ENCODE peak calls at places on chromosome 5, in ten cellular contexts. K, S, Q, M, L, I, Y, C, E and X are unnamed samples.

GRCh38 chr5:472076-472655 is 29.2 kb downstream of the EXOC3 start:
- DNase-seq in K (no peak), S (no peak), Q (no peak), M (no peak), L (peak), I (peak), Y (no peak), C (peak), E (peak), X (peak)

GRCh38 chr5:27316283-27316675 is 277.9 kb upstream of the CDH9 start:
- DNase-seq in K (peak), S (no peak), Q (peak), M (peak), L (no peak), I (no peak), Y (no peak), C (peak), E (peak), X (peak)

GRCh38 chr5:150066436-150066835 is 19.9 kb downstream of the CSF1R start:
- DNase-seq in K (no peak), S (no peak), Q (no peak), M (no peak), L (no peak), I (no peak), Y (no peak), C (no peak), E (no peak), X (no peak)

GRCh38 chr5:128083033-128083810 is at the start of gene SLC12A2:
- DNase-seq in K (peak), S (peak), Q (peak), M (peak), L (peak), I (peak), Y (peak), C (peak), E (peak), X (peak)

GRCh38 chr5:172179032-172179989 is 8.7 kb downstream of the STK10 start:
- DNase-seq in K (no peak), S (no peak), Q (no peak), M (peak), L (no peak), I (no peak), Y (no peak), C (peak), E (no peak), X (peak)

GRCh38 chr5:10671041-10672008 is 89.7 kb downstream of the DAP start:
- DNase-seq in K (no peak), S (no peak), Q (no peak), M (no peak), L (no peak), I (no peak), Y (no peak), C (no peak), E (no peak), X (no peak)

GRCh38 chr5:172902497-172903472 is 56.4 kb upstream of the RPL26L1 start:
- DNase-seq in K (peak), S (peak), Q (peak), M (peak), L (peak), I (peak), Y (peak), C (peak), E (no peak), X (peak)

GRCh38 chr5:73706963-73707362 is 81.0 kb downstream of the ARHGEF28 start:
- DNase-seq in K (peak), S (no peak), Q (no peak), M (peak), L (no peak), I (no peak), Y (no peak), C (no peak), E (no peak), X (no peak)

GRCh38 chr5:55222061-55222818 is 4.9 kb downstream of the MCIDAS start:
- DNase-seq in K (no peak), S (no peak), Q (no peak), M (no peak), L (no peak), I (no peak), Y (no peak), C (no peak), E (no peak), X (no peak)

GRCh38 chr5:159313197-159313596 is 17.1 kb downstream of the IL12B start:
- DNase-seq in K (no peak), S (no peak), Q (no peak), M (no peak), L (no peak), I (no peak), Y (no peak), C (no peak), E (no peak), X (no peak)

GRCh38 chr5:137733011-137733410 is 2.9 kb downstream of the KLHL3 start:
- DNase-seq in K (peak), S (no peak), Q (no peak), M (peak), L (no peak), I (no peak), Y (no peak), C (peak), E (no peak), X (no peak)

GRCh38 chr5:6397536-6398269 is 19.4 kb upstream of the MED10 start:
- DNase-seq in K (no peak), S (no peak), Q (no peak), M (no peak), L (no peak), I (no peak), Y (no peak), C (no peak), E (no peak), X (no peak)

GRCh38 chr5:73747696-73748380 is 121.8 kb downstream of the ARHGEF28 start:
- DNase-seq in K (no peak), S (no peak), Q (no peak), M (no peak), L (no peak), I (no peak), Y (no peak), C (no peak), E (no peak), X (no peak)

GRCh38 chr5:36200513-36200912 is 41.2 kb downstream of the NADK2 start:
- DNase-seq in K (peak), S (no peak), Q (no peak), M (peak), L (no peak), I (no peak), Y (no peak), C (peak), E (peak), X (no peak)

GRCh38 chr5:138461343-138462125 is 3.7 kb upstream of the EGR1 start:
- DNase-seq in K (peak), S (no peak), Q (peak), M (peak), L (peak), I (no peak), Y (no peak), C (peak), E (peak), X (peak)

GRCh38 chr5:128534729-128535128 is 3.3 kb downstream of the FBN2 start:
- DNase-seq in K (peak), S (no peak), Q (no peak), M (peak), L (no peak), I (no peak), Y (no peak), C (peak), E (no peak), X (peak)

GRCh38 chr5:657570-657969 is 35.6 kb downstream of the TPPP start:
- DNase-seq in K (peak), S (no peak), Q (peak), M (peak), L (no peak), I (no peak), Y (no peak), C (peak), E (no peak), X (peak)

GRCh38 chr5:39780341-39780740 is 355.6 kb upstream of the DAB2 start:
- DNase-seq in K (peak), S (no peak), Q (no peak), M (peak), L (no peak), I (no peak), Y (no peak), C (peak), E (no peak), X (peak)

GRCh38 chr5:155699385-155699784 is 627.6 kb upstream of the SGCD start:
- DNase-seq in K (no peak), S (no peak), Q (no peak), M (no peak), L (no peak), I (no peak), Y (no peak), C (no peak), E (peak), X (no peak)

GRCh38 chr5:156471893-156472292 is 144.9 kb downstream of the SGCD start:
- DNase-seq in K (no peak), S (no peak), Q (no peak), M (no peak), L (no peak), I (no peak), Y (no peak), C (no peak), E (no peak), X (no peak)

DNA sequence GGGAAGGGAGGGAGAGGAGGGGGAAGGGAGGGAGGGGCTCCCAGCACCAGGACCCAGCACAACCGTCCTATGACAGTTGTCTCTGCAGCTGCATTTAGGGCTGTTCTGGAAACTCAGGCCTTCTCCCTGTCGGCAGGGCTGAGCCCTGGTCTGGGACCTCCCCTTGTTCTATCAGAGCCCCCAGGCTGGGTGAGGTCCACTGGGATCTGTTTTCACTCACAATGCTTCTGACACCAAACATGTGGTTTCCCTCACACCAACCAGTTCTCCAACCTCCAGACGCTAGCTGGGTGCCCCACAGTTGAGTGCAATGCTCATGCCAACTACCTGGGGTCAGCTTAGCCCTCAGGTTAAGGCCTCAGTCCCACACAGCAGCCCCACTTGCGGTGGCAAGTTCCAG is 13.7 kb downstream of the ADAMTS2 start:
- DNase-seq in K (no peak), S (no peak), Q (no peak), M (no peak), L (no peak), I (no peak), Y (no peak), C (no peak), E (no peak), X (peak)
- TF ChIP-seq CTCF in K (no peak), S (no peak), Q (no peak), M (no peak), L (no peak), I (no peak), Y (no peak), C (no peak), E (no peak), X (no peak)

GRCh38 chr5:148336704-148337435 is 1.5 kb downstream of the SPINK9 start:
- DNase-seq in K (peak), S (no peak), Q (no peak), M (no peak), L (no peak), I (no peak), Y (no peak), C (no peak), E (peak), X (peak)
- H3K4me3 ChIP-seq in K (no peak), S (no peak), Q (no peak), M (no peak), L (no peak), I (no peak), Y (no peak), C (no peak), E (no peak), X (no peak)

GRCh38 chr5:13478831-13479465 is 465.5 kb downstream of the DNAH5 start:
- DNase-seq in K (peak), S (no peak), Q (peak), M (peak), L (peak), I (no peak), Y (no peak), C (peak), E (peak), X (peak)
- TF ChIP-seq CTCF in K (peak), S (no peak), Q (peak), M (peak), L (no peak), I (peak), Y (peak), C (peak), E (peak), X (peak)

DNA sequence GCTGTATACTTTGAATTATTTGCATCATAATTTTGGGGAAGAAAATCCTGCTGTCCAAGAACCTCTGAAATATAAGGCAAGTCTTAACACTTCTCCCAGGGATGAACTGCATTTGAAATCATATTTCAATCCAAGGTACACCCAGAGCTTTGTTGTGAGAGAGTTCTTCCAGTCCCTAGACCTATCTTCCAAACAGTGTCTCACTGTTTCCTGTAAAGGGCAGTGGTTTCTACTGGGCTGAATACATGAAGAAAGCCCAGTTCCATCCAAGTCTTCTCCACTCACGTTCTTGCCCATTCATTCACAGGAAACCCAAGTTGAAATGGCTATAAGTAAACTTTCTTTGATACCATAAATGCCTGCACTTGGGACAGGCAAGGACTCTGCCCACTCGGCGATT is 108.3 kb upstream of the LHFPL2 start:
- DNase-seq in K (no peak), S (no peak), Q (no peak), M (no peak), L (no peak), I (no peak), Y (no peak), C (no peak), E (no peak), X (no peak)
- H3K4me3 ChIP-seq in K (no peak), S (no peak), Q (no peak), M (no peak), L (no peak), I (no peak), Y (no peak), C (no peak), E (no peak), X (no peak)

GRCh38 chr5:42908086-42908485 is 96.4 kb upstream of the SELENOP start:
- DNase-seq in K (no peak), S (no peak), Q (no peak), M (no peak), L (no peak), I (no peak), Y (no peak), C (no peak), E (no peak), X (no peak)
- TF ChIP-seq CTCF in K (no peak), S (no peak), Q (no peak), M (no peak), L (no peak), I (no peak), Y (no peak), C (no peak), E (no peak), X (no peak)

GRCh38 chr5:108001222-108001621 is 330.5 kb upstream of the EFNA5 start:
- DNase-seq in K (no peak), S (no peak), Q (no peak), M (no peak), L (no peak), I (no peak), Y (no peak), C (no peak), E (no peak), X (no peak)

GRCh38 chr5:107997338-107997979 is 326.7 kb upstream of the EFNA5 start:
- DNase-seq in K (peak), S (no peak), Q (no peak), M (peak), L (no peak), I (no peak), Y (peak), C (peak), E (no peak), X (no peak)

DNA sequence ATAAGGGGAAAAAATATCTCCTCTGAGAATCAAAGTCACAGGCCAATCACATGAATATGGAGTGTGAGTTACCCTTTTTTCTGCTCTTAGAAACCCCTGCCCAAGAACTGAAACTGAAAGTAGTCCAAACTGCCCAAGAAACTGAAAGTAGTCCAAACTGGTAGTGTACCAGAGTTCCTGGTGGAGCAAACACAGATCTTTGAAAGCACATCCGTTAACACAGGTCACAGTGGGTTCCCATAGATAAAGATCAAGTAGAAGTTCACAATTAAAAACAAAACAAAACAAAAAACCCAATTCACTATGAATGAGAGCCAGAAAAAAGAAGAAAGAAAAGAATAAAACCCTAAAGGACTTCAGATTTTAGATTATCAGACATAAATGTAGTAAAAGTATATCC is 332.4 kb upstream of the EFNA5 start:
- DNase-seq in K (no peak), S (no peak), Q (peak), M (peak), L (no peak), I (no peak), Y (peak), C (peak), E (peak), X (peak)
- H3K4me3 ChIP-seq in K (no peak), S (peak), Q (peak), M (peak), L (no peak), I (peak), Y (no peak), C (no peak), E (no peak), X (peak)

DNA sequence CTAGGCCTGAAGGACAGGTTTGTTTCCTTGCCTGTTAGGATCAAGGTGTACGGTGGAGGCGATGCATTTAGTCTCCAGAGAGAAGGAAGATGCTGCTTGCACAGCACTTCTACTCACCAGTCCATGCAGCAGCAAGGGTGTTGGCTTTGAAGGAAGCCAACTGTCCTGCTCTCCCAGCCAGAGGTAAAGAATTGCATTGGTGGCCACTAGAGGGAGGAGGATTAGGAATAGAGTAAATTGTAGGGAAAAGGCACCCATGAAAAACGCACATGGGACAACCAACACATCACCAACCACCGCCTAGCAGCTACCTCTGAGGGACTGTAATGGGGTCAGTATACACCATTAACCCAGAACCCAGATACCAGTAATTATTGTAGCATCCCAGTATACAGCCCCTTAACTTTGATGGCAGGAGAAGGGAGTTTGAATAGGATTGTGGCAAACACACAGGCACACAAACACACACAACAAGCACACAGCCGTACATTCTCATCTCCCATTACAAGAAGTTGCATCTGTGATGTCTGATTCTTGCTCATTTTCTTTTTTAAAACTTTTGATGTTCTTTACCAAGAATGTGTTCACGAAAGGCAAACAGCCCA is 267.7 kb downstream of the ADAMTS6 start:
- DNase-seq in K (peak), S (no peak), Q (no peak), M (peak), L (no peak), I (no peak), Y (no peak), C (peak), E (peak), X (peak)
- TF ChIP-seq CTCF in K (peak), S (peak), Q (peak), M (peak), L (no peak), I (peak), Y (peak), C (peak), E (peak), X (peak)

DNA sequence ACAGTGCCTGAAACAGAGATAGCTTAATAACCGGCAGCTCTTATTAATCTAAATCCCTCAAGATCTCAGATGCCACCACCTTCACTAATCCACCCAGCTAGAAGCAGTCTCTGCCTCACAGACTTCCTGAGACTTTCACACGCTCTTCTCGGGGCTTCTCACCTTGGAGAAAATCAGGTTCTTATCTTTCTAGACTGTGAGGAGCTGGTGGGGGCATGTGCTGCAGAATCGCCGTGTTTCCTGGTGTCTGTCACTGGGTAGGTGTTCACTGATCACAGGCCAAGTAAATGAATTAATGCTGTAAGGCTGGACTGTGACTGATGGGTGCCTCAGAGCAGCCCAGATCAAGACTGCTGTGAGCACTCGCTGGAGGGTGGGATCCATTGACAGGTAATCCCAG is 101.7 kb downstream of the PSD2 start:
- DNase-seq in K (no peak), S (no peak), Q (no peak), M (no peak), L (no peak), I (no peak), Y (no peak), C (no peak), E (no peak), X (no peak)
- H3K4me3 ChIP-seq in K (no peak), S (no peak), Q (no peak), M (no peak), L (no peak), I (no peak), Y (no peak), C (no peak), E (no peak), X (no peak)